ENCODE peak calls at places on chromosomes 4 and X, in four cellular contexts. F is breast epithelium, X is suprapubic skin, V is GM23338. H is an unnamed sample.

GRCh38 chr4:113633467-113633866 is 128.1 kb downstream of the CAMK2D start:
- DNase-seq in F (no peak), X (no peak), V (no peak), H (no peak)

GRCh38 chrX:152926279-152926678 is 28.4 kb downstream of the ZNF185 start:
- DNase-seq in F (peak), X (no peak), V (peak), H (peak)

GRCh38 chrX:144616317-144616716 is 631.0 kb upstream of the SPANXN1 start:
- DNase-seq in F (no peak), X (no peak), V (no peak), H (no peak)

GRCh38 chrX:18426004-18426320 is 554 bp downstream of the CDKL5 start:
- DNase-seq in F (no peak), X (no peak), V (peak), H (no peak)

GRCh38 chr4:149887091-149887490 is 71.4 kb upstream of the IQCM start:
- DNase-seq in F (no peak), X (no peak), V (no peak), H (no peak)

GRCh38 chrX:137171626-137172025 is 137.8 kb upstream of the GPR101 start:
- DNase-seq in F (no peak), X (no peak), V (no peak), H (no peak)

GRCh38 chr4:59855630-59856352 is 1344.3 kb upstream of the ADGRL3 start:
- DNase-seq in F (no peak), X (peak), V (peak), H (no peak)

GRCh38 chr4:7416745-7417432 is 17.8 kb downstream of the PSAPL1 start:
- DNase-seq in F (peak), X (peak), V (no peak), H (peak)

GRCh38 chr4:128483816-128484215 is 196.2 kb upstream of the PGRMC2 start:
- DNase-seq in F (no peak), X (no peak), V (no peak), H (no peak)

GRCh38 chr4:11232004-11232403 is 196.7 kb downstream of the HS3ST1 start:
- DNase-seq in F (no peak), X (no peak), V (no peak), H (no peak)

GRCh38 chrX:25536307-25536970 is 520.7 kb upstream of the ARX start:
- DNase-seq in F (no peak), X (no peak), V (no peak), H (no peak)

GRCh38 chrX:12210921-12211320 is 72.6 kb downstream of the FRMPD4 start:
- DNase-seq in F (no peak), X (no peak), V (no peak), H (no peak)

GRCh38 chr4:52059372-52059771 is 8.3 kb downstream of the SPATA18 start:
- DNase-seq in F (no peak), X (no peak), V (no peak), H (peak)

GRCh38 chr4:57544811-57545654 is 434.8 kb upstream of the IGFBP7 start:
- DNase-seq in F (no peak), X (no peak), V (peak), H (no peak)

GRCh38 chr4:660401-660800 is 13.7 kb downstream of the ATP5ME start:
- DNase-seq in F (no peak), X (no peak), V (no peak), H (no peak)

GRCh38 chr4:5204781-5205180 is 153.5 kb downstream of the STK32B start:
- DNase-seq in F (no peak), X (no peak), V (no peak), H (no peak)

GRCh38 chr4:94665500-94666398 is 92.0 kb upstream of the BMPR1B start:
- DNase-seq in F (no peak), X (no peak), V (no peak), H (no peak)

DNA sequence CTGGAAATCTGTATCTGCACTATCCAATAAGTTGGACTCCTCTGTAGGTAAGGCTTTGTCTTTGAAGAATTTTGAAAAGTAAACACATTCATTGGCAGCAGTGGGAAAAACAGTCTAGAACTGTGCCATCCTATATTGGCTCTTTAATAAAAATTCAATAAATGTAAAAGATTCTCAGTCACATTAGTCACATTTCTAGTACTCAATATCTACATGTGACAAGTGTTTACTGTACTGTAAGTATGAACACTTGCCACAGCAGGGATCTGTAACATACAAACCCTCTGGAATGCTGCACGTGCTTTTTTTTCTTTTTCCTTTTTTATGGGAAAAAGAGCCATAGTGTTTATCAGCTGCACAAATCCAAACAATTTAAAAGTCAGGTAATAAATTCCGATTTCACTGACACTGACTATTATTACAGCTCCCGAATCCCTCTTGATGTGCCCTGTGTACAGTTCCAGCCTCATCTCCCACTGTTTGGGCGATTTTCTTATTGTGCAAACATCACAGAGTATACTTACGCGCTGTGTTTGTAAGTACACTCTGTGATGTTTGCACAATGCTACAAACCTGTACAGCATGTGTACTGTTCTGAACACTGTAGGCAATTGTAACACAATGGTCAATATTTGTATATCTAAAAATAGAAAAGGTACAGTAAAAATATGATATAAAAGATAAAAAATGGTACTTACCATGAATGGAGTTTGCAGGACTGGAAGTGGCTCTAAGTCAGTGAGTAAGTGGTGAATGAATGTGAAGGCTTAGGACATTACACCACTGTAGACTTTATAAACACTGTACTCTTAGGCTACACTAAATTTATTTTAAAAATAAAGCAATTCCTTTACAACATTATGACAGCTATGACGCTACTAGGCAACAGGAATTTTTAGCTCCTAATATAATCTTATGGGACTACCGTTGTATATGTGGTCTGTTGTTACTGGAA is 8.7 kb downstream of the PYURF start:
- DNase-seq in F (no peak), X (no peak), V (no peak), H (no peak)
- TF ChIP-seq POLR2AphosphoS5 in F (no peak), X (no peak), V (no peak), H (peak)

DNA sequence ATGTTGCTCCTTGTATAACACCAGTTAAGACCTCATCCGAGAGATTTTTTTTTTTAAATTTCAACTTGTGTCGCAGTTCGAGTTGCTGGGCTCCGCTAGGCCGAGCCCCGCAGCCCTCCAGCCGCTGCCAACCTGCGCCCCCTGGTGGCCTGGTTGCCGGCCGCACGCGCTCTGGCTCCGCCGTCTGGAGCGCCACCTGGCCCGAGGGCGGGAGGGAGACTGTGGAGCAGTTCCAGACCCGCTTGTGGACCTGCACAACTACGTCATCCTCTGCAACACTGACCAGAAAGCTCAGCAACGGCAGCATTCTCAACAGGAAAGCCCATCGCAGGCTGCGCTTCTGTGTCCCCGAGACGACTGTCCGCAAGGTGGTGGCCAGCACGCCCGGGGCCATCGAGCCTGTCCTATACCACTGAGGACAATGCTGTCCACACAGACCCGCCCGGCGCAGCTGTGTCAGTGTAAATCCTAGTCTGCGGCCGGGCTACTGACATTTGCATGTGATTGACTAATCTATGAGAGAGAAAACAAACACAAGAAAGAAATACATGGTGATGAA is 39.1 kb downstream of the ARL9 start:
- DNase-seq in F (peak), X (peak), V (peak), H (peak)
- TF ChIP-seq POLR2AphosphoS5 in F (peak), X (no peak), V (no peak), H (no peak)

GRCh38 chr4:145782756-145783155 is 102.8 kb downstream of the C4orf51 start:
- DNase-seq in F (no peak), X (no peak), V (no peak), H (no peak)

GRCh38 chr4:145786261-145786660 is 106.3 kb downstream of the C4orf51 start:
- DNase-seq in F (no peak), X (no peak), V (no peak), H (no peak)

GRCh38 chr4:145784036-145784435 is 104.1 kb downstream of the C4orf51 start:
- DNase-seq in F (no peak), X (no peak), V (no peak), H (no peak)

GRCh38 chr4:145786830-145787229 is 106.9 kb downstream of the C4orf51 start:
- DNase-seq in F (no peak), X (no peak), V (no peak), H (no peak)

GRCh38 chr4:145785391-145786008 is 105.6 kb downstream of the C4orf51 start:
- DNase-seq in F (no peak), X (no peak), V (no peak), H (no peak)
- TF ChIP-seq POLR2AphosphoS5 in F (peak), X (no peak), V (no peak), H (no peak)

DNA sequence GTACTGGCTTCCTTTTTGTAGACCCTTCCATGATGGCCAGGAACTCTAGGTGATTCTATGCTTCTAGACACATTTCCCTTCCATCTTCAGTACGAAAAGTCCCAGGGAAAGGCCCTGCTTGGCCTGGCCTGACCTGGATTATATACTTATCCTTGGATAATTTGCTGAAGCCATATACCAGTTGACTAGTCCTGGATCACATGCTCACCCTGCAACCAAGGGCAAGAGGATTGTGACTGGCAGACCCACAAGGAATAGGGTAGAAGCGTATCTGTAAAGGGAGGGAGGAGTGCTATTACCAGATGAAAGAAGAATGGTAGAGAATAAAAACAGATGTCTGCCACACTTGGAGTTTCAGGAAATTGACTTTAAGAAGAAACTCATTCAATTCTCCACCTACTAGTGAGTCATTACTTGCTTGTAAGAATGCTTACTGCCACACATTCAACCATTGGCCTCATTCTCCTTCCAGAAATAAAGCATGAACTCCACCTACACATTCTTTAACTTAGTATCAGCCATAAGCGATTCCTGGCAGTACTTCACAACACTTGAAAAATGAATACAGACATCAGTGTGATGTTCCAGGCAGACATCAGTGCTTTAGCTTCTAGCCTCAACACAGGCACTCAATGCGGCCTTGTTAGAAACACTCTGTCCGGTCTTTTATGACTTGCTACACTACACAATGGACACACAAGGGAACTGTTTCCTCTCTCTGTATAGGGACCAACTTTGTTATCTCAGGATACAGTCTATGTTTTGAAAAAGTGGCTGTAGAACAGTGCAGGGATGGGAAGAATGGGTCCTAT is 141.8 kb downstream of the CBR4 start:
- DNase-seq in F (no peak), X (no peak), V (no peak), H (no peak)
- TF ChIP-seq POLR2AphosphoS5 in F (no peak), X (no peak), V (no peak), H (peak)